ENCODE peak calls at places on chromosomes 16 and 17, in nine cellular contexts. Y, G, R, W, J, V, T, P and Q are unnamed samples.

GRCh38 chr16:24051125-24051524 is 205.0 kb upstream of the CACNG3 start:
- DNase-seq in V (no peak), J (no peak), P (no peak), G (no peak), Y (no peak), T (no peak), W (no peak), R (no peak), Q (no peak)

GRCh38 chr16:69922200-69922599 is 28.9 kb upstream of the CLEC18A start:
- DNase-seq in Y (no peak), W (no peak), V (no peak), P (no peak), R (no peak), G (no peak), T (no peak), J (no peak), Q (no peak)

GRCh38 chr17:6429266-6429665 is 5.7 kb downstream of the AIPL1 start:
- DNase-seq in P (no peak), W (no peak), R (no peak), T (no peak), V (no peak), G (no peak), Y (no peak), J (no peak), Q (no peak)

GRCh38 chr16:68116256-68116853 is 31.2 kb downstream of the NFATC3 start:
- DNase-seq in V (no peak), Y (no peak), R (peak), W (no peak), T (no peak), P (peak), G (no peak), J (no peak), Q (no peak)

GRCh38 chr17:81371910-81372760 is 23.1 kb upstream of the BAHCC1 start:
- DNase-seq in T (no peak), P (no peak), J (no peak), R (no peak), G (peak), W (no peak), Y (no peak), V (peak), Q (peak)

GRCh38 chr16:73000020-73000906 is 47.7 kb downstream of the ZFHX3 start:
- DNase-seq in Y (no peak), T (no peak), R (no peak), P (no peak), V (peak), G (peak), J (no peak), W (no peak), Q (no peak)

GRCh38 chr17:17766351-17767095 is 70.3 kb downstream of the SREBF1 start:
- DNase-seq in T (no peak), J (no peak), P (no peak), G (no peak), Y (no peak), W (no peak), V (peak), R (no peak), Q (no peak)

GRCh38 chr17:28725166-28725659 is 820 bp downstream of the TLCD1 start:
- DNase-seq in T (no peak), R (no peak), W (peak), V (no peak), G (no peak), J (peak), P (peak), Y (no peak), Q (no peak)

GRCh38 chr16:2810651-2811050 is 6.4 kb upstream of the PRSS21 start:
- DNase-seq in T (no peak), Y (no peak), P (no peak), J (no peak), R (no peak), G (no peak), W (no peak), V (no peak), Q (no peak)